ENCODE peak calls at places on chromosomes 1 and 21, in four cellular contexts. T is IMR-90, U is PC-9, B is HFF-Myc. V is an unnamed sample.

GRCh38 chr1:94394247-94394646 is 23.9 kb upstream of the ABCD3 start:
- DNase-seq in T (no peak), U (no peak), B (no peak), V (no peak)

GRCh38 chr1:222382171-222382570 is 165.7 kb downstream of the HHIPL2 start:
- DNase-seq in T (no peak), U (no peak), B (no peak), V (no peak)

GRCh38 chr1:54888080-54888733 is 1.2 kb upstream of the DHCR24 start:
- DNase-seq in T (no peak), U (peak), B (no peak), V (no peak)

GRCh38 chr1:154851392-154852177 is 18.5 kb downstream of the KCNN3 start:
- DNase-seq in T (no peak), U (peak), B (no peak), V (no peak)

GRCh38 chr1:3577711-3578432 is 33.4 kb downstream of the MEGF6 start:
- DNase-seq in T (peak), U (no peak), B (no peak), V (no peak)

GRCh38 chr21:39675595-39675994 is 62.9 kb downstream of the B3GALT5 start:
- DNase-seq in T (no peak), U (no peak), B (no peak), V (no peak)

GRCh38 chr1:15185617-15186016 is 32.1 kb downstream of the TMEM51 start:
- DNase-seq in T (no peak), U (no peak), B (no peak), V (no peak)

GRCh38 chr1:59025201-59025600 is 241.4 kb upstream of the JUN start:
- DNase-seq in T (peak), U (no peak), B (no peak), V (no peak)

GRCh38 chr1:207393610-207394009 is 60.5 kb upstream of the CR2 start:
- DNase-seq in T (peak), U (peak), B (peak), V (no peak)

GRCh38 chr1:24952413-24952841 is 22.4 kb upstream of the RUNX3 start:
- DNase-seq in T (no peak), U (no peak), B (no peak), V (no peak)

GRCh38 chr1:175871647-175872046 is 128.3 kb upstream of the TNR start:
- DNase-seq in T (no peak), U (no peak), B (no peak), V (no peak)

GRCh38 chr1:33872681-33873080 is 8.8 kb downstream of the HMGB4 start:
- DNase-seq in T (no peak), U (no peak), B (no peak), V (no peak)

GRCh38 chr1:178939328-178939727 is 68.5 kb upstream of the ANGPTL1 start:
- DNase-seq in T (no peak), U (no peak), B (no peak), V (no peak)

GRCh38 chr1:153308540-153308939 is 4.2 kb downstream of the PGLYRP3 start:
- DNase-seq in T (no peak), U (no peak), B (no peak), V (no peak)

GRCh38 chr21:46097826-46098286 is at the start of gene COL6A2:
- DNase-seq in T (peak), U (no peak), B (no peak), V (no peak)

GRCh38 chr1:151993084-151993733 is 450 bp downstream of the S100A10 start:
- DNase-seq in T (no peak), U (no peak), B (no peak), V (no peak)

GRCh38 chr1:50417946-50418599 is 5.2 kb downstream of the DMRTA2 start:
- DNase-seq in T (no peak), U (no peak), B (no peak), V (no peak)

GRCh38 chr1:151612506-151613274 is 840 bp downstream of the SNX27 start:
- DNase-seq in T (no peak), U (no peak), B (no peak), V (no peak)

GRCh38 chr1:243407284-243408018 is 151.6 kb downstream of the SDCCAG8 start:
- DNase-seq in T (peak), U (peak), B (no peak), V (no peak)

GRCh38 chr1:117933769-117934168 is 4.2 kb downstream of the WDR3 start:
- DNase-seq in T (no peak), U (no peak), B (no peak), V (no peak)

GRCh38 chr1:229058111-229058551 is 212.8 kb upstream of the RAB4A start:
- DNase-seq in T (no peak), U (no peak), B (no peak), V (no peak)

GRCh38 chr1:229059671-229060079 is 211.2 kb upstream of the RAB4A start:
- DNase-seq in T (peak), U (no peak), B (no peak), V (no peak)

GRCh38 chr1:229062135-229062534 is 208.8 kb upstream of the RAB4A start:
- DNase-seq in T (no peak), U (no peak), B (no peak), V (no peak)

GRCh38 chr1:229058716-229059115 is 212.2 kb upstream of the RAB4A start:
- DNase-seq in T (no peak), U (no peak), B (no peak), V (no peak)

DNA sequence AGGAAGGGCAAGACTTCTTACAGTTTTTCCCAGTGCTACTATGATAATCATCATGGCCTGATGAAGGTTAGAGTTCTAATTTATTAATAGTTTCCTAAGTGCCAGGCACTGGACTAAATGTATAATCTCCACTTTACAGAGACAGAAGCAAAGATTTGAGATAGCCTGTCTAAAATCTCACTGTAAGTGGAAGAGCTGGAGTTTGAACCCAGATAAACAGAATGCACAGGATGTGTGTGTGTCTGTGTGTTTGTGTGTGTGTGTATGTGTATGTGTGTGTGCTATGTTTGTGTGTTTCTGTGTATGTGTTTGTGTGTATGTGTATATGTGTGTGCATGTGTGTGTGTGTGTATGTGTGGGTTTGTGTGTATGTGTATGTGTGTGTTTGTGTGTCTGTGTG is 210.8 kb upstream of the RAB4A start:
- DNase-seq in T (no peak), U (no peak), B (no peak), V (no peak)
- H3K4me3 ChIP-seq in T (no peak), U (no peak), B (no peak), V (no peak)

GRCh38 chr1:182781849-182782586 is 7.6 kb upstream of the NPL start:
- DNase-seq in T (peak), U (peak), B (no peak), V (peak)

GRCh38 chr1:182786223-182787001 is 3.2 kb upstream of the NPL start:
- DNase-seq in T (peak), U (no peak), B (peak), V (no peak)

GRCh38 chr1:182784556-182785171 is 4.9 kb upstream of the NPL start:
- DNase-seq in T (peak), U (peak), B (no peak), V (no peak)

GRCh38 chr1:182782587-182782913 is 7.0 kb upstream of the NPL start:
- DNase-seq in T (no peak), U (no peak), B (no peak), V (no peak)

DNA sequence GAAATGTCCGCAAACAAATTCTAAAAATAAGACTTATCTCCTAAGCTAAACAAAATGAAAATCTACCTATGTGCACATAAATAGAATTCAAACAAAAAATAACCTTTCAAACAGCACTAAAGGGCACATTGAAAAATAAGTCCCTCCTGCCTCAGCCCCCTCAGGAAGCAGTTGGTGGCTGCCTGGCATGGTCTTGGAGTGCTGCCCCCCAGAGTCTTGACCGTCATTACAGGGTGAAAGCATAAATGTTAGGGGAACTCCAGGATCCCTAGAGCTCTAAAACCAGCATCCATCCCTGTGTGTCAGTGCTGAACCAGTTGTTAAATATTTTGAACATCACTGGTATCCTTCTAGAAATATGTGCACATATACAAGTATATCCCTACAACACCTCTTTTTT is 6.5 kb upstream of the NPL start:
- DNase-seq in T (no peak), U (no peak), B (no peak), V (no peak)
- TF ChIP-seq CTCF in T (no peak), U (no peak), B (no peak), V (peak)

GRCh38 chr21:32414579-32415358 is 2.3 kb downstream of the EVA1C start:
- DNase-seq in T (peak), U (no peak), B (no peak), V (no peak)
- H3K4me3 ChIP-seq in T (no peak), U (no peak), B (no peak), V (no peak)

DNA sequence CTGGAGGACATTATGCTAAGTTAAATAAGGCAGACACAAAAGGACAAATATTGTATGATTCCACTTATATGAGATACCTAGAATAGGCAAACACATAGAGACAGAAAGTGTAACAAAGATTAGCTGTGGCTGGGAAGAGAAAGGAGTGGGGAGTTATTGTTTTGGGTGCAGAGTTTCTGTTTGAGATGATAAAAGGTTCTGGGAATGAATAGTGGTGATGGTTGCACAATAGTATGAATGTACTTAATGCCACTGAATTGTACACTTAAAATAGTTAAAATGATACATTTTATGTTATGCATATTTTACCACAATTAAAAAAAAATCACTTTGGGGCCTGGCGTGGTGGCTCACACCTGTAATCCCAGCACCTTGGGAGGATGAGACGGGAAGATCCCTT is 21.2 kb upstream of the ERO1B start:
- DNase-seq in T (no peak), U (no peak), B (no peak), V (no peak)
- TF ChIP-seq CTCF in T (no peak), U (no peak), B (no peak), V (no peak)

GRCh38 chr1:114033219-114033706 is 54.0 kb downstream of the OLFML3 start:
- DNase-seq in T (no peak), U (peak), B (no peak), V (no peak)
- H3K4me3 ChIP-seq in T (no peak), U (no peak), B (no peak), V (no peak)

DNA sequence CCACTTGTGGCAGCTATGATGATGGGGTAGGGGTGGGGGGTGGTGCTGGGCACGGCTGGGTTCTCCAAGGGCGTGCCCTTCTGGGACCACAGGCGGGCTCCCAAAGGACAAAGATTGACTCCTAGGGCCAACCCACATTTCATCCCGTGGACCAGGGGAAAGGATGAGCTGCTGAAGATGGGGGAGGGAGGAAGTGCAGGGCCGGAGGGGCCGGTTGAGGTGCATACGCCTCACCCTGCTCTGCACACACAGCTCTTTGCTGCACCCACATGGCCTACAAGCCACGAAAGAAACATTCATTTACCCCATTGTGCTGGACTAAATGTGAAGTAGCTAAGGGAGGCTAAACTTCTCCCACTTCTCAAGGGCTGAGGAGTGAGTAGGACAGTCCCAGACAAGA is 34.2 kb upstream of the GNPAT start:
- DNase-seq in T (no peak), U (no peak), B (no peak), V (no peak)
- TF ChIP-seq CTCF in T (no peak), U (no peak), B (no peak), V (no peak)